ENCODE peak calls at places on chromosomes 6 and 20, in five cellular contexts. N is adrenal gland, V is ovary, E is K562, C is NB4. T is an unnamed sample.

GRCh38 chr6:106381223-106381622 is 20.7 kb downstream of the CRYBG1 start:
- DNase-seq in C (no peak), N (no peak), E (no peak), V (no peak), T (no peak)

GRCh38 chr6:134537146-134537555 is 219.2 kb upstream of the SGK1 start:
- DNase-seq in C (no peak), V (no peak), E (no peak), N (no peak), T (no peak)

GRCh38 chr6:154229796-154230195 is 126.8 kb downstream of the IPCEF1 start:
- DNase-seq in C (no peak), N (no peak), E (no peak), V (no peak), T (no peak)

GRCh38 chr6:57262901-57263694 is 41.0 kb upstream of the RAB23 start:
- DNase-seq in N (no peak), V (no peak), C (no peak), E (no peak), T (no peak)

GRCh38 chr6:36241728-36242127 is 28.1 kb upstream of the PNPLA1 start:
- DNase-seq in V (no peak), N (no peak), E (peak; percentile 59), C (peak; percentile 67), T (peak; percentile 24)

GRCh38 chr6:112683926-112684325 is 336.8 kb downstream of the RFPL4B start:
- DNase-seq in N (no peak), V (no peak), C (no peak), E (no peak), T (no peak)

GRCh38 chr6:122894791-122895190 is 101.2 kb upstream of the CLVS2 start:
- DNase-seq in C (no peak), V (no peak), E (no peak), N (no peak), T (no peak)

GRCh38 chr6:11251553-11252358 is 19.3 kb upstream of the NEDD9 start:
- DNase-seq in E (no peak), C (no peak), V (peak; percentile 81), N (peak; percentile 81), T (no peak)

GRCh38 chr20:52941803-52942202 is 30.4 kb upstream of the TSHZ2 start:
- DNase-seq in N (no peak), C (peak; percentile 65), V (no peak), E (no peak), T (no peak)

GRCh38 chr6:165186441-165187205 is 122.8 kb downstream of the C6orf118 start:
- DNase-seq in E (no peak), V (no peak), C (no peak), N (no peak), T (no peak)

GRCh38 chr6:125099211-125100017 is 54.2 kb upstream of the TPD52L1 start:
- DNase-seq in E (peak; percentile 89), V (peak; percentile 44), C (peak; percentile 64), N (peak; percentile 71), T (peak; percentile 59)

GRCh38 chr6:113246186-113246585 is 611.0 kb upstream of the MARCKS start:
- DNase-seq in N (no peak), V (no peak), E (no peak), C (no peak), T (no peak)

GRCh38 chr6:132512638-132513632 is at the start of gene STX7:
- DNase-seq in N (peak; percentile 91), E (peak; percentile 94), C (peak; percentile 91), V (peak; percentile 87), T (peak; percentile 95)

GRCh38 chr6:98118357-98119045 is 715.9 kb upstream of the POU3F2 start:
- DNase-seq in N (no peak), V (no peak), C (no peak), E (no peak), T (no peak)

GRCh38 chr20:5884465-5885335 is 65.6 kb downstream of the TRMT6 start:
- DNase-seq in V (no peak), C (no peak), N (no peak), E (no peak), T (no peak)

GRCh38 chr6:106063448-106063850 is 22.7 kb upstream of the PRDM1 start:
- DNase-seq in V (no peak), E (no peak), C (no peak), N (no peak), T (no peak)

GRCh38 chr6:151400473-151400872 is 9.1 kb upstream of the ZBTB2 start:
- DNase-seq in C (no peak), E (no peak), V (no peak), N (no peak), T (no peak)

GRCh38 chr6:44006123-44006871 is 121.0 kb downstream of the MRPL14 start:
- DNase-seq in C (no peak), E (no peak), V (no peak), N (no peak), T (no peak)

GRCh38 chr20:35944189-35944588 is 10.1 kb downstream of the SCAND1 start:
- DNase-seq in E (no peak), N (no peak), C (no peak), V (no peak), T (no peak)

GRCh38 chr6:112010328-112010727 is 43.6 kb upstream of the CCN6 start:
- DNase-seq in C (peak; percentile 31), N (no peak), V (no peak), E (no peak), T (peak; percentile 53)

GRCh38 chr6:38503032-38503784 is 136.5 kb downstream of the BTBD9 start:
- DNase-seq in V (no peak), N (no peak), E (no peak), C (no peak), T (no peak)

GRCh38 chr6:32129297-32130088 is 595 bp downstream of the FKBPL start:
- DNase-seq in N (no peak), C (no peak), E (peak; percentile 73), V (no peak), T (no peak)

GRCh38 chr6:32128751-32129296 is 778 bp upstream of the ATF6B start:
- DNase-seq in V (no peak), N (no peak), C (no peak), E (no peak), T (no peak)

GRCh38 chr6:32127409-32127716 is 683 bp downstream of the ATF6B start:
- DNase-seq in E (no peak), C (no peak), N (no peak), V (no peak), T (no peak)

GRCh38 chr6:32126880-32127279 is 1.2 kb downstream of the ATF6B start:
- DNase-seq in V (no peak), N (no peak), C (no peak), E (peak; percentile 49), T (no peak)

DNA sequence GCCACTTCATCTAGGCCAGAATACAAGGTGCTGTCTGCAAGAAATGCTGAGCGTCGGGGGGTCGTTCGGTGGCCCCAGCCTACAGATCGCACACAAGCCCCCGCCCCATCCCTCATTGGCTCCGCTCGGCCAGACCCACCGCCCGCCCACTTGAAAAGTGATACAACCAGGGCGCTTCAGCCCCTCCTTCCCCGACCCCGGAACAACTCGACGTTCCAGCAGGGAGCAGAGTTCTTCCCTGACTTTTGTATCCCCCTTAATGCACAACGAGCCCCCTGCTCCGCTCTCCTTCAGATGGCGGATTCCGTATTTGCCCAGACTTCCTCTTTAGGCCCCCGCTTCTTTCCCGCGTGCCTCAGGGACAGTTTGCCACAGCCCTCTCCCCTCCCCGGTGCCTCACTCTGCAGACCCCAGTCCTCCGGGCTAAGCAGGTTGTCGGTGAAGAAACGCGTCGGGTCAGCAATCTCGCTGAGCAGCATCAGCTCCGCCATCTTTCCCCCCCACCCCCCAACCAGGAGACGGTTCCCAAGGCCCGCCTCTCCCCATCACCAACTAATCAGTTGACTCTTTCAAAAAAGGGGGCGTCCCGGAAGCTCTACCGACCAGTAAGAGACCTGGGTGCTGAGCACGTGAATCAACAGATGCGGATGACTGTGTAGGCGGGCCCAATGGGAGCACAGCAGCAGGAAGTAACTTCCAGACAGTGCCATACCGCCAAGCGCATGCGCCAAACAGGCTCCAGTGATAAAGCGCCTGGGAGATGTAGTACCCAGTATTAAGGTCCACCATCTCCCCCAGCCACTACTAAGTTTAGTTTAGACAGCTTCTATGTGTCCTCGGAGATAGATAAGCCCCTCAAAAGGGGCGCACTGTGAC is at the start of gene ATF6B:
- DNase-seq in V (peak; percentile 99), C (peak; percentile 100), E (peak; percentile 100), N (peak; percentile 100), T (peak; percentile 99)
- TF ChIP-seq POLR2A in V (peak; percentile 68), C (peak; percentile 70), E (peak; percentile 85), N (peak; percentile 28), T (peak; percentile 83)

GRCh38 chr6:29850011-29850553 is 22.5 kb downstream of the HLA-G start:
- DNase-seq in V (no peak), N (no peak), C (no peak), E (peak; percentile 39), T (peak; percentile 58)
- TF ChIP-seq POLR2A in V (no peak), N (no peak), C (no peak), E (no peak), T (no peak)

DNA sequence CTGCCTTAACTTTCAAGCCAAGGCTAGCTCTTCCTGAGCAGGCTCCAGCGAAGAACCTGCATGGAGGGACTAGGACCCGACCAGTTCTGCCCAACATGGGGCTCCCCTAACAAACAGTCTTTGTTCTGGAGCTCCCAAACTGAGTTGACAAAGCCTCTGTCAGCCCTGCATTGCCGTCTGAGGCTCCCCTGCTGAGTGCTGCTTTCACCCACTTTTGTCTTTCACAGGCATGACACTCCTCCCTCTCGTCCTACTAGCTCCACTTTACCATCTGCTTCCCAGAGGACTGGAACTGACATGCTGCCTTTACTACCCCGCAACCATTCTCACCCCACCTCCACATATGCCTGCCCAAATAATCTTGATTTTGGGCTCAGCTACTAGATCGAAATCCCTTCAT is 45.1 kb upstream of the B4GALT5 start:
- DNase-seq in V (no peak), E (no peak), C (no peak), N (no peak), T (no peak)
- TF ChIP-seq POLR2A in V (no peak), E (no peak), C (no peak), N (no peak), T (no peak)

GRCh38 chr20:41692479-41693135 is 74.4 kb upstream of the CHD6 start:
- DNase-seq in C (peak; percentile 94), E (peak; percentile 86), V (peak; percentile 87), N (peak; percentile 86), T (peak; percentile 85)
- TF ChIP-seq POLR2A in C (peak; percentile 32), E (no peak), V (no peak), N (no peak), T (no peak)

DNA sequence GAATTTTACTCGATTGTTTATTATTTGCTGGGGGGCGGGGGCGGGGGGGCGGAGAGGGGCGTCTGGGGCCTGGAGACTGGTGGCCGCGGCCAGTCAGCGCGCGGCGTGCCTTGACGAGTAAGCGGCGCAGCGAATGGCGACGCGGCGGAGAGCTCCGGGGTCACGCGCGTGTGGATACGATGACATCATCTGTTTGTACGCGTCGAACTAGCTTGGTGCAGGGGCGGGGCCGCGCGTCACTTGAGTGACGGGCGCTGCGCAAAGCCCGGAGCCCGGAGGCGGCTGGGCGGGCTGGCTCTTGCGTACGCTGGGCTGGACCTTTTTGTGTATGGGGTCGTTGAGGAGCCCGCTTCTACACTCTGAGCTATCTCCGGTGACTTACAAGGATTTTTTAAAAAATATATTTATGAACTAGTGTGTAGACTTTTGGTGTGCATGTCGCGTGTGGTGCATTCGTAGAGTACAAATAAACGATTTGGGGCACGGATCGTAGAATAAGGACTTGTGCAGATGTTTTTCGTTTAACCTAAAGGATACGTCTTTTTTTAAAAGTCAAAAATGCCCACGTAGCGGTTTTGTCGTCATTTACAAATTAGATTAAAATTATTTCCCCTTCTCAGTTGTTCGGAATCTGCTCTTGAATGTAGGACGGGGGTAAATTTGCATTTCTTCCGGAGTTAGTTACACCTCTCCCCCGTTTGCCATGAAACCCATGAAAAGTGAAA is 2.2 kb upstream of the FOXO3 start:
- DNase-seq in V (peak; percentile 99), C (peak; percentile 100), E (peak; percentile 99), N (peak; percentile 98), T (peak; percentile 100)
- TF ChIP-seq POLR2A in V (peak; percentile 76), C (no peak), E (no peak), N (peak; percentile 73), T (peak; percentile 45)